ENCODE peak calls at places on chromosomes 6 and 20, in eight cellular contexts. T is sigmoid colon, F is right lobe of liver, Y is erythroblast, A is uterus, B is H1, H is heart left ventricle, P is HepG2. C is an unnamed sample.

GRCh38 chr20:59813126-59813947 is 120.1 kb downstream of the SYCP2 start:
- DNase-seq in T (no peak), F (no peak), Y (no peak), A (peak; percentile 2), B (no peak), H (peak; percentile 6), P (no peak), C (no peak)

GRCh38 chr20:45118028-45118427 is 3.1 kb upstream of the WFDC5 start:
- DNase-seq in T (no peak), F (no peak), Y (no peak), A (no peak), B (no peak), H (no peak), P (no peak), C (no peak)

GRCh38 chr20:35117629-35118028 is 25.0 kb upstream of the TRPC4AP start:
- DNase-seq in T (no peak), F (no peak), Y (no peak), A (no peak), B (no peak), H (no peak), P (no peak), C (no peak)

GRCh38 chr20:40054311-40054710 is 634.7 kb downstream of the MAFB start:
- DNase-seq in T (no peak), F (no peak), Y (no peak), A (no peak), B (no peak), H (no peak), P (no peak), C (no peak)

GRCh38 chr6:151379933-151380847 is 11.2 kb downstream of the ZBTB2 start:
- DNase-seq in T (no peak), F (no peak), Y (peak; percentile 13), A (no peak), B (no peak), H (no peak), P (no peak), C (no peak)

GRCh38 chr6:16286151-16286522 is 47.8 kb downstream of the GMPR start:
- DNase-seq in T (no peak), F (no peak), Y (peak; percentile 25), A (peak; percentile 31), B (peak; percentile 43), H (no peak), P (peak; percentile 37), C (peak; percentile 60)

GRCh38 chr20:61753196-61753942 is 312.3 kb downstream of the TAF4 start:
- DNase-seq in T (peak; percentile 12), F (peak; percentile 7), Y (no peak), A (no peak), B (no peak), H (no peak), P (no peak), C (peak; percentile 57)

GRCh38 chr6:42095066-42095465 is 44.7 kb downstream of the TAF8 start:
- DNase-seq in T (no peak), F (no peak), Y (peak; percentile 40), A (no peak), B (no peak), H (no peak), P (no peak), C (no peak)

GRCh38 chr6:47147175-47147727 is 105.1 kb upstream of the ADGRF1 start:
- DNase-seq in T (no peak), F (no peak), Y (no peak), A (no peak), B (no peak), H (no peak), P (peak; percentile 50), C (no peak)

GRCh38 chr6:82072771-82073170 is 174.8 kb downstream of the IBTK start:
- DNase-seq in T (no peak), F (no peak), Y (no peak), A (no peak), B (no peak), H (no peak), P (no peak), C (no peak)

GRCh38 chr6:152206072-152206818 is 398.8 kb downstream of the ESR1 start:
- DNase-seq in T (peak; percentile 58), F (peak; percentile 25), Y (peak; percentile 40), A (peak; percentile 72), B (peak; percentile 15), H (no peak), P (peak; percentile 17), C (no peak)

GRCh38 chr6:16651871-16652270 is 109.4 kb downstream of the ATXN1 start:
- DNase-seq in T (no peak), F (no peak), Y (no peak), A (no peak), B (no peak), H (no peak), P (no peak), C (no peak)

GRCh38 chr6:35498407-35499045 is 1.6 kb upstream of the TEAD3 start:
- DNase-seq in T (no peak), F (no peak), Y (peak; percentile 59), A (no peak), B (no peak), H (no peak), P (no peak), C (no peak)

GRCh38 chr6:35496851-35497570 is at the start of gene TEAD3:
- DNase-seq in T (peak; percentile 93), F (peak; percentile 58), Y (peak; percentile 57), A (peak; percentile 88), B (no peak), H (peak; percentile 70), P (peak; percentile 69), C (peak; percentile 86)

GRCh38 chr6:35496036-35496850 is 636 bp downstream of the TEAD3 start:
- DNase-seq in T (peak; percentile 89), F (no peak), Y (peak; percentile 38), A (peak; percentile 78), B (no peak), H (peak; percentile 49), P (peak; percentile 43), C (peak; percentile 65)

GRCh38 chr6:35499372-35499771 is 2.5 kb upstream of the TEAD3 start:
- DNase-seq in T (no peak), F (no peak), Y (no peak), A (no peak), B (no peak), H (no peak), P (no peak), C (no peak)

GRCh38 chr6:35497571-35498406 is 910 bp upstream of the TEAD3 start:
- DNase-seq in T (peak; percentile 92), F (no peak), Y (peak; percentile 48), A (peak; percentile 82), B (no peak), H (peak; percentile 84), P (peak; percentile 47), C (no peak)
- TF ChIP-seq POLR2A in T (no peak), F (no peak), Y (no peak), A (peak; percentile 26), B (no peak), H (peak; percentile 26), P (no peak), C (peak; percentile 3)

GRCh38 chr6:36735110-36735971 is 37.7 kb downstream of the RAB44 start:
- DNase-seq in T (peak; percentile 94), F (peak; percentile 87), Y (no peak), A (peak; percentile 87), B (no peak), H (peak; percentile 84), P (no peak), C (peak; percentile 62)

GRCh38 chr6:36731622-36732310 is 34.1 kb downstream of the RAB44 start:
- DNase-seq in T (peak; percentile 27), F (no peak), Y (no peak), A (no peak), B (no peak), H (no peak), P (no peak), C (no peak)

GRCh38 chr6:36733300-36733699 is 35.7 kb downstream of the RAB44 start:
- DNase-seq in T (no peak), F (no peak), Y (no peak), A (no peak), B (no peak), H (no peak), P (no peak), C (no peak)

GRCh38 chr6:36737043-36737785 is 39.6 kb downstream of the RAB44 start:
- DNase-seq in T (no peak), F (no peak), Y (no peak), A (no peak), B (no peak), H (no peak), P (no peak), C (no peak)

DNA sequence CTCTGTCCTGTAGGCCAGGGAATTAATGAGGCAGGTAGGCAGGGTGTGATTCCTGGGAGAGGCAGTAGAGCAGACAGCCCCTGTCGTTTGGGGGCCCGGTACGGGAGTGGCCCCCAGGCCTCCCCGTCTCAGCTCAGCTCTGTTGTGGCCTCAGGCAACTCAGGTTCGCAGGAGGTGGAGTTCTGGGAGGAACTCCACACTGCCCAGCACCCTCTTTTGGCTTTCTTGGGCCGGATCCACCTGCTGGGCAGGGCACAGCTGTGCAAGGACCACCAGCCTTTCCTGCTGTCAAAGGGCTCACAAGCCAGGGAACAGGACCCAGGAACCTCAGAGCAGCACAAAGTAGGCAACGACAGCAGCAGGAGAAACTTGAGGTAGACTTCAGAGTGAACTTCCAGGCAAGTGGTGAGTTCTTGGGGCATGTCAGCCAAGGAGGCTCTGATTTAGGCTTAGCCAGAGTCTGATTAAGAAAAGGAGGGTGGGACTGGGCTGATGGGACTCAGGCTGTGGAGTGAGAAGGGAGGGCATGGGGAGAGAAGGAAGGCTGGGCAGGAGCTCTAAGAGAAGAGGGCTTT is 36.9 kb downstream of the RAB44 start:
- DNase-seq in T (no peak), F (no peak), Y (no peak), A (no peak), B (no peak), H (no peak), P (no peak), C (no peak)
- TF ChIP-seq POLR2A in T (no peak), F (no peak), Y (no peak), A (no peak), B (no peak), H (no peak), P (no peak), C (no peak)

DNA sequence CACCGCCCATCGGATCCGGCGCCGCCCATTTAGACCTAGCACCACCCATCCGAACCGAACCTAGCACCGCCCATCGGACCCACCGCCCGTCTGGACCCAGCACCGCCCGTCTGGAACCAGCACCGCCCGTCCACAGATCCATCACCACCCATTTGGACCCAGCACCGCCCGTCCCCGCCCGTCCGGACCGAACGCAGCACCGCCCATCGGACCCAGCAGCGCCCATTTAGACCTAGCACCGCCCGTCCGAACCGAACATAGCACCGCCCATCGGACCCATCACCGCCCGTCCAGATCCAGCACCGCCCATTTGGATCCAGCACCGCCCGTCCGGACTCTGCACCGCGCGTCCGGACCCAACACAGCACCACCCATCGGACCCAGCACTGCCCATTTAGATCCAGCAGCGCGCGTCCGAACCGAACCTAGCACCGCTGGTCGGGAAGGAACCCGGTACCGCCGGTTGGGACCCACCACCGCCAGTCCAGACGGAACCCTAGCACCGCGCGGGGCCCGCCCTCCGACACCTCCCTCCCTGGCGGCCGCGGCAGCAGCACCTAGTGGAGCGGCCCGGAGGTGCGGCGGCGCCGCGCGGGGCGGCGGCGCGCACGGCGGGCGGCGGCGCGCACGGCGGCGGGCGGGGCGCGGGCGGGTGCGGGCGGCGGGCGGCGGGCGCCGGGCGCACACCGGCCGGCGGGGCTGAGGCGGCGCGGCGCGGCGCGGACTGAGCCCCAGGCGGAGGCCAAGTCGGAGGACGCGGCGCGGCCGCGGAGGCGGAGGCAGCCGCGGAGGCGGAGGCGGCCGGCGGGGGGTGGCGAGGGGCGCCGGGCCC is at the start of gene AFDN:
- DNase-seq in T (peak; percentile 91), F (peak; percentile 85), Y (peak; percentile 62), A (peak; percentile 75), B (no peak), H (peak; percentile 79), P (no peak), C (peak; percentile 59)
- TF ChIP-seq POLR2A in T (no peak), F (peak; percentile 42), Y (no peak), A (peak; percentile 37), B (no peak), H (no peak), P (peak; percentile 9), C (peak; percentile 59)

GRCh38 chr6:43980004-43980795 is 147.1 kb downstream of the MRPL14 start:
- DNase-seq in T (peak; percentile 43), F (no peak), Y (no peak), A (no peak), B (no peak), H (peak; percentile 17), P (no peak), C (no peak)
- TF ChIP-seq POLR2A in T (no peak), F (no peak), Y (no peak), A (no peak), B (no peak), H (no peak), P (no peak), C (no peak)

C was measured in H54.